ENCODE peak calls at places on chromosomes 4 and X, in nine cellular contexts. K is GM20000, D is IMR-90, J is GM03348, O is NCI-H460, C is SK-MEL-5, S is KG1, Z is NCI-H345, H is T-helper 17 cell. M is an unnamed sample.

GRCh38 chr4:42445038-42445437 is 47.8 kb downstream of the SHISA3 start:
- DNase-seq in J (no peak), O (no peak), D (no peak), S (no peak), C (no peak), Z (no peak), H (no peak), K (no peak), M (no peak)

GRCh38 chrX:50432760-50433377 is 37.8 kb downstream of the DGKK start:
- DNase-seq in J (no peak), S (no peak), D (no peak), K (no peak), Z (no peak), H (no peak), O (no peak), C (no peak), M (no peak)

GRCh38 chr4:26238782-26239647 is 81.8 kb upstream of the RBPJ start:
- DNase-seq in O (no peak), D (peak; percentile 75), J (peak; percentile 36), H (no peak), Z (peak; percentile 86), K (no peak), C (peak; percentile 96), S (no peak), M (no peak)

GRCh38 chr4:113145519-113146291 is 96.3 kb downstream of the ANK2 start:
- DNase-seq in K (no peak), J (no peak), D (no peak), S (no peak), C (peak; percentile 93), O (no peak), H (no peak), Z (no peak), M (no peak)

GRCh38 chr4:138636791-138637190 is 378.8 kb upstream of the NOCT start:
- DNase-seq in C (no peak), O (no peak), S (no peak), H (no peak), J (no peak), D (no peak), K (no peak), Z (no peak), M (no peak)

GRCh38 chr4:15234101-15234500 is 193.7 kb upstream of the C1QTNF7 start:
- DNase-seq in S (no peak), O (no peak), C (no peak), Z (no peak), K (no peak), D (peak; percentile 93), H (no peak), J (peak; percentile 51), M (no peak)

GRCh38 chr4:70183168-70183939 is 12.2 kb upstream of the ODAM start:
- DNase-seq in D (peak; percentile 48), J (peak; percentile 37), K (peak; percentile 30), C (peak; percentile 89), S (no peak), O (peak; percentile 41), Z (no peak), H (no peak), M (peak; percentile 61)

GRCh38 chr4:120466429-120466828 is 399.8 kb upstream of the MAD2L1 start:
- DNase-seq in O (no peak), D (no peak), H (no peak), K (no peak), S (no peak), C (no peak), Z (no peak), J (no peak), M (no peak)

GRCh38 chr4:37101686-37102085 is 142.9 kb upstream of the NWD2 start:
- DNase-seq in S (no peak), D (no peak), J (no peak), C (no peak), K (no peak), H (no peak), O (no peak), Z (no peak), M (no peak)

GRCh38 chr4:43331226-43332078 is 438.9 kb downstream of the GRXCR1 start:
- DNase-seq in Z (no peak), H (no peak), D (peak; percentile 69), S (no peak), O (no peak), J (no peak), C (no peak), K (no peak), M (no peak)

GRCh38 chr4:90211174-90211573 is 84.0 kb downstream of the CCSER1 start:
- DNase-seq in H (no peak), D (no peak), C (no peak), Z (no peak), S (no peak), K (no peak), O (no peak), J (no peak), M (no peak)

GRCh38 chr4:133152801-133153526 is 3.9 kb downstream of the PCDH10 start:
- DNase-seq in D (no peak), H (no peak), C (no peak), O (no peak), S (no peak), J (peak; percentile 4), K (peak; percentile 8), Z (peak; percentile 54), M (no peak)

GRCh38 chrX:35098419-35098818 is 155.8 kb downstream of the FAM47B start:
- DNase-seq in S (no peak), C (no peak), H (no peak), J (peak; percentile 3), K (no peak), O (no peak), D (no peak), Z (no peak), M (no peak)

GRCh38 chrX:107008034-107008433 is 8.0 kb upstream of the MORC4 start:
- DNase-seq in C (no peak), O (no peak), D (no peak), H (no peak), Z (no peak), J (no peak), K (no peak), S (no peak), M (no peak)

GRCh38 chr4:122793811-122794210 is 32.8 kb upstream of the FGF2 start:
- DNase-seq in O (no peak), K (no peak), D (no peak), C (no peak), S (no peak), Z (no peak), H (no peak), J (no peak), M (no peak)

GRCh38 chr4:186149872-186150271 is 41.5 kb upstream of the CYP4V2 start:
- DNase-seq in K (no peak), D (no peak), C (peak; percentile 83), O (peak; percentile 36), Z (peak; percentile 14), J (peak; percentile 57), S (no peak), H (peak; percentile 29), M (no peak)

GRCh38 chr4:7070729-7071511 is 3.1 kb upstream of the GRPEL1 start:
- DNase-seq in H (peak; percentile 73), K (peak; percentile 87), O (peak; percentile 47), D (peak; percentile 54), S (peak; percentile 67), J (peak; percentile 83), Z (peak; percentile 77), C (peak; percentile 76), M (no peak)